ENCODE peak calls at places on chromosome 19, in four cellular contexts. L, T, V and P are unnamed samples.
A peak's percentile ranks its signal among the peaks of the same experiment; 100 is the strongest.

GRCh38 chr19:867301-867793 is 7.9 kb downstream of the CFD start:
- DNase-seq in L (no peak), T (no peak), V (no peak), P (no peak)

GRCh38 chr19:55080121-55080914 is 4.6 kb downstream of the EPS8L1 start:
- DNase-seq in L (peak; percentile 59), T (peak; percentile 36), V (no peak), P (no peak)

GRCh38 chr19:51794865-51795490 is at the start of gene FPR3:
- DNase-seq in V (no peak), T (no peak), L (no peak), P (no peak)

GRCh38 chr19:2095338-2095938 is 688 bp downstream of the MOB3A start:
- DNase-seq in L (no peak), V (no peak), T (no peak), P (no peak)

GRCh38 chr19:24054044-24054935 is 32.7 kb upstream of the ZNF254 start:
- DNase-seq in V (no peak), T (no peak), L (peak; percentile 74), P (no peak)

GRCh38 chr19:13092206-13092605 is 10.5 kb downstream of the LYL1 start:
- DNase-seq in V (no peak), L (no peak), T (no peak), P (no peak)

GRCh38 chr19:7544626-7545025 is 9.1 kb downstream of the PNPLA6 start:
- DNase-seq in T (no peak), V (no peak), L (no peak), P (no peak)

GRCh38 chr19:35073941-35074340 is 32.4 kb downstream of the HPN start:
- DNase-seq in V (no peak), T (no peak), L (no peak), P (no peak)

GRCh38 chr19:43586346-43586745 is 9.6 kb downstream of the IRGQ start:
- DNase-seq in V (no peak), T (no peak), L (no peak), P (no peak)

GRCh38 chr19:35142531-35143230 is 374 bp upstream of the FXYD7 start:
- DNase-seq in V (peak; percentile 84), L (peak; percentile 29), T (peak; percentile 61), P (peak; percentile 58)

GRCh38 chr19:23823952-23824389 is 65.3 kb upstream of the ZNF681 start:
- DNase-seq in L (peak; percentile 3), V (no peak), T (no peak), P (no peak)

GRCh38 chr19:56332695-56333094 is 18.1 kb upstream of the ZSCAN5A start:
- DNase-seq in L (no peak), T (no peak), V (no peak), P (no peak)

GRCh38 chr19:58558623-58559274 is 338 bp upstream of the UBE2M start:
- DNase-seq in V (peak; percentile 100), L (peak; percentile 99), T (peak; percentile 100), P (peak; percentile 97)

GRCh38 chr19:50601407-50602088 is 33.3 kb upstream of the LRRC4B start:
- DNase-seq in L (no peak), V (no peak), T (no peak), P (no peak)

GRCh38 chr19:9431475-9431874 is 3.9 kb downstream of the ZNF266 start:
- DNase-seq in V (no peak), L (peak; percentile 15), T (no peak), P (no peak)

GRCh38 chr19:13860679-13861391 is 16.1 kb upstream of the NANOS3 start:
- DNase-seq in V (no peak), T (no peak), L (no peak), P (no peak)

GRCh38 chr19:2719910-2720776 is 1.0 kb downstream of the DIRAS1 start:
- DNase-seq in V (no peak), L (peak; percentile 26), T (no peak), P (peak; percentile 68)

GRCh38 chr19:13420780-13421179 is 85.5 kb downstream of the CACNA1A start:
- DNase-seq in L (no peak), T (no peak), V (no peak), P (no peak)

GRCh38 chr19:10976200-10976892 is 15.5 kb downstream of the SMARCA4 start:
- DNase-seq in V (no peak), L (no peak), T (no peak), P (no peak)
- H3K4me3 ChIP-seq in V (no peak overlapping the region), L (peak overlapping the region; percentile 25), T (no peak overlapping the region), P (no peak overlapping the region)

DNA sequence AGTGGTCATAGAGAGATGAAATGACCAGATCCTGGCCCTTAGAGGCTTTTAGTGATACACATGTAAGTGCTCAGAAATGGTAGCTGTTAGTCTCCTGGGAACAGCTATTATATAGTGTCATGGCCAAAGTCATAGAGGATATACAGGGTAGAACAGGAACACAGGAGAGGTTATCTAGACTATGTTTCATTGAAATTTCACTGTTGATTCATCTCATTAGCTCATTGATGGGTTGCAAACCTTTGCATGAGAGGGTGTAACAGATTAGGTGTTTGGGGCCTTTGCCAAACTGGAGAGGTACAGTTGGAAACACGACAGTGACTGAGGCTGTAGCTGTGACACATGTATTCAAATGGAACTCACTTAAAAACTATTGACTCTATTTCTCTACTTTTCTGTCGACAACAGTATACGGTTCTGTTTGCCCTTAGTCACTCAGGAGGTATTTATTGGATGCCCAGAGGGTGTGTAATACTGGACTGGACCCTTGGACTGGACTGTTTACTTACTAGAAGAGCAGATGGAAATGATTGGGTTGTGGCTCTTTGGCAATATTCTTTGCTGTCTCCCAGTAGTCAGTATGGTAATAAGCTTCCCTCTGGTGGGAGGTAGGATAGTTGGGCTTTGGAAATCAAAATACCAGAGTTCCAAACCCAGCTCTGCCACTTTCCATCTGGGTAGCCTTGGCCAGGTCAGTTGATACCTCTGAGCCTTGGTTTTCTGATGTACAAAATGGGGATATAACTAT is 29.8 kb downstream of the ARHGAP35 start:
- DNase-seq in L (peak; percentile 87), V (no peak), T (no peak), P (no peak)
- H3K27ac ChIP-seq in L (peak overlapping the region; percentile 72), V (no peak overlapping the region), T (no peak overlapping the region), P (no peak overlapping the region)

DNA sequence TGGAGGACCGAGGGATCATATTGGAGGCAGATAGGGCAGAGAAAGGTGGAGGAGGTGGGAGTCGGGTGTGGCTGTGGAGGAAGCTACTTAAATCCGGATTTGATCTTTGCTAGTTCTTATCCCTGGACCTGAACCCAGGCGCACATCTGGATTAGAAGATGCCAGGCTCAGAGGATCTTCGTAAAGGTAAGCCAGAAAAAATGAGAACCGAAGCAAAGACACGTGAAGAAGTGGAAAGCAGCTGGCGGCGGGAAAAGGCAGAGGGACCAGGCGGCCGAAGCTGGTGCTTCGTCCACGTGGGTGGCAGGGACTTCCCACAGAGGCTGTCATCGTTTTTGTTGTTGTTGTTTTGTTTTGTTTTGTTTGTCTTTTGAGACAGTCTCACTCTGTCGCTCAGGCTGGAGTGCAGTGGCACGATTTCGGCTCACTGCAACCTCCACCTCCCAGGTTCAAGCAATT is at the start of gene DPRX:
- DNase-seq in L (no peak), T (no peak), V (no peak), P (no peak)
- H3K4me3 ChIP-seq in L (no peak within 1 kb of the TSS), T (no peak within 1 kb of the TSS), V (no peak within 1 kb of the TSS), P (no peak within 1 kb of the TSS)

GRCh38 chr19:17240855-17241399 is 4.8 kb downstream of the NR2F6 start:
- DNase-seq in T (no peak), V (no peak), L (no peak), P (no peak)
- H3K27ac ChIP-seq in T (no peak overlapping the region), V (peak overlapping the region; percentile 29), L (no peak overlapping the region), P (no peak overlapping the region)

DNA sequence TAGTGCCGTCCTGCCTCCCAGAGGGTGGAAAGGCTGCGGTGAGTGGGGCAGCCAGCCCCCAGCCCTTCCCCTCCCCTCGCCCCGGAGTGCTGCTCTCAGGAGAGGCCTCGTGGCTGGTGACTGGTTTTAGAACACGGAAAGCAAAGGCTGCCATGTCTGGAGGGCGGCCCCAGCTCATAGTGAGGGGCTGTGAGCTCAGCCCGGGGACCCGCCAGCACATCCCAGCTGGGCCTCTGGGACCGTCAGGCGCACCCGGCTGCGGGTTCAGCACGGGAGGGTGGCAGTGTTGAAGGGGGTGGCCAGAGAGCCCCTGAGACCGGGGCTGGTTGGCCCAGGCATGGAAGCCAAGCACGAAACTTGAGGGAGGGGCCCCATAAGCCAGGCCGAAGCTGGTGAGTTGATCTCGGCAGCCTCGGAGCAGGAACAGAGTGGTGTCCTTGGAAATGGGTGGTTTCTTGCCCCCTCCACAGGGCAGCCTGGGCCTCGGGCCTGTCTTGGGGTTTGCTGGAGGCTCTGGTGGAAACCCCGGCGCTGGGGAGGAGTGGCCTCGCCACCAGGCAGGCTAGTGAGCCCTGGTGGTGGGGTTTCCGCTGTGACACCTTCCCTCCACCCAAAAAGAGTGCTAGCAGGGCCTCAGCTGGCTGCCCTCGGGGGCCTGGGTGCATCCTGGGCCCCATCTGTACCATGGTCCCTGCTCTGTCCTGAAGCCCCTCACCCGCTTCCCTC is 157.7 kb downstream of the KDM4B start:
- DNase-seq in T (no peak), L (no peak), V (no peak), P (no peak)
- H3K4me3 ChIP-seq in T (no peak overlapping the region), L (no peak overlapping the region), V (no peak overlapping the region), P (no peak overlapping the region)